ENCODE peak calls at places on chromosomes 12 and 14, in eight cellular contexts. E is mesendoderm, Y is WERI-Rb-1, Z is ovary, I is mammary epithelial cell, L is SK-N-SH, G is brain microvascular endothelial cell, F is A549. U is an unnamed sample.

GRCh38 chr12:122072031-122072970 is 6.3 kb upstream of the MLXIP start:
- DNase-seq in G (peak), Y (no peak), I (peak), E (peak), F (peak), L (peak), Z (peak), U (no peak)

GRCh38 chr12:18141583-18141982 is 51.6 kb upstream of the RERGL start:
- DNase-seq in Z (no peak), I (peak), F (no peak), L (no peak), G (peak), E (no peak), Y (no peak), U (no peak)

GRCh38 chr12:13342971-13343370 is 146.4 kb downstream of the EMP1 start:
- DNase-seq in Y (no peak), E (no peak), Z (no peak), L (no peak), I (peak), F (no peak), G (no peak), U (no peak)

GRCh38 chr12:55697686-55698085 is 10.0 kb downstream of the ITGA7 start:
- DNase-seq in Y (no peak), Z (no peak), I (no peak), G (no peak), E (no peak), L (no peak), F (no peak), U (no peak)

GRCh38 chr14:92928258-92928629 is 5.3 kb downstream of the CHGA start:
- DNase-seq in Z (no peak), G (no peak), I (peak), L (no peak), E (no peak), F (no peak), Y (no peak), U (no peak)

GRCh38 chr14:104979758-104980591 is 1.8 kb upstream of the AHNAK2 start:
- DNase-seq in F (no peak), Z (peak), I (peak), Y (no peak), L (peak), G (no peak), E (no peak), U (no peak)

GRCh38 chr12:13680916-13681315 is 300.5 kb downstream of the GRIN2B start:
- DNase-seq in E (no peak), Z (no peak), F (no peak), Y (no peak), I (no peak), G (no peak), L (no peak), U (no peak)

GRCh38 chr12:47787596-47788319 is 14.7 kb downstream of the SLC48A1 start:
- DNase-seq in Y (no peak), F (no peak), Z (no peak), G (no peak), E (no peak), I (no peak), L (no peak), U (no peak)

GRCh38 chr14:57865450-57866198 is at the start of gene SLC35F4:
- DNase-seq in Y (peak), Z (peak), E (peak), F (peak), I (peak), G (no peak), L (peak), U (no peak)

GRCh38 chr12:49937639-49938300 is 12.8 kb upstream of the AQP2 start:
- DNase-seq in L (no peak), F (no peak), Y (no peak), Z (no peak), I (peak), G (no peak), E (no peak), U (no peak)

GRCh38 chr12:83092101-83092500 is 405.4 kb downstream of the TMTC2 start:
- DNase-seq in E (peak), Z (no peak), F (no peak), I (no peak), Y (no peak), G (no peak), L (no peak), U (no peak)

GRCh38 chr14:52402812-52403526 is 88.9 kb downstream of the PTGER2 start:
- DNase-seq in E (no peak), L (no peak), I (peak), G (peak), F (no peak), Y (no peak), Z (no peak), U (no peak)

GRCh38 chr14:52241102-52241793 is 26.2 kb upstream of the PTGDR start:
- DNase-seq in F (no peak), G (peak), L (no peak), E (no peak), Z (no peak), Y (no peak), I (peak), U (no peak)

GRCh38 chr12:126397071-126397571 is 1331.9 kb downstream of the AACS start:
- DNase-seq in Y (no peak), L (no peak), F (no peak), I (no peak), E (no peak), G (no peak), Z (no peak), U (no peak)

GRCh38 chr14:41605550-41606248 is 977 bp upstream of the LRFN5 start:
- DNase-seq in F (no peak), G (no peak), Y (no peak), E (peak), I (no peak), L (no peak), Z (peak), U (no peak)

GRCh38 chr12:55692631-55693322 is 14.9 kb downstream of the ITGA7 start:
- DNase-seq in I (no peak), E (no peak), F (no peak), L (no peak), Y (no peak), G (no peak), Z (no peak), U (no peak)

GRCh38 chr12:51820721-51821422 is 27.6 kb downstream of the FIGNL2 start:
- DNase-seq in F (peak), Z (peak), G (no peak), Y (no peak), L (peak), I (no peak), E (peak), U (peak)

GRCh38 chr12:127966331-127966730 is 300.6 kb upstream of the TMEM132C start:
- DNase-seq in E (no peak), L (no peak), G (no peak), I (no peak), Z (no peak), F (no peak), Y (no peak), U (no peak)

GRCh38 chr12:23857201-23857600 is 92.3 kb downstream of the SOX5 start:
- DNase-seq in Z (no peak), Y (no peak), G (no peak), F (no peak), I (no peak), L (no peak), E (no peak), U (no peak)

GRCh38 chr12:68538722-68539614 is 71.7 kb upstream of the RAP1B start:
- DNase-seq in Z (peak), F (no peak), I (no peak), Y (no peak), E (peak), G (peak), L (no peak), U (peak)

DNA sequence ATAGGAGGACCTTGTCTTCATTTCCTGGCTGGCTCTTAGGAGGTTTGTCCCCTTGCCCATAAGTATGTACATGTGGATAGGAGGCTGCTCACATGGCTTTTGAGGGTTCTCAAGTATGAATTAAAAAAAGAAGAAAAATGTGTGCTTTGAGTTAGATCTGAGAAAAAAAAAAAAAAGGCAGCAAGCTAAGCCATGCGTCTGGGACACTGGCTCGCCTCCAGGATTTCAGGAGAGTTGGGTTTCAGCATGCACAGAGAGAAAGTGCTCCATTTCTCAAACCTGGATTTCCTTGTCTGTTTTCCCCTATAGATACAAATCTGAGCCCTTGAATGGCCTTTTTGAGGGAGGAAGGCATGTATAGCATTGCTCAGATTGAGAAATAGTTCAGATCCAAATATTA is 3.0 kb upstream of the MEG3 start:
- DNase-seq in L (no peak), Z (no peak), I (no peak), F (no peak), Y (no peak), E (no peak), G (no peak), U (no peak)
- H3K27ac ChIP-seq in L (peak), Z (no peak), I (no peak), F (no peak), Y (no peak), E (no peak), G (no peak), U (peak)

GRCh38 chr14:73995977-73996378 is 23.1 kb downstream of the ENTPD5 start:
- DNase-seq in Y (no peak), F (no peak), L (no peak), Z (no peak), E (no peak), I (no peak), G (no peak), U (no peak)
- H3K27ac ChIP-seq in Y (no peak), F (no peak), L (no peak), Z (no peak), E (no peak), I (no peak), G (no peak), U (no peak)

DNA sequence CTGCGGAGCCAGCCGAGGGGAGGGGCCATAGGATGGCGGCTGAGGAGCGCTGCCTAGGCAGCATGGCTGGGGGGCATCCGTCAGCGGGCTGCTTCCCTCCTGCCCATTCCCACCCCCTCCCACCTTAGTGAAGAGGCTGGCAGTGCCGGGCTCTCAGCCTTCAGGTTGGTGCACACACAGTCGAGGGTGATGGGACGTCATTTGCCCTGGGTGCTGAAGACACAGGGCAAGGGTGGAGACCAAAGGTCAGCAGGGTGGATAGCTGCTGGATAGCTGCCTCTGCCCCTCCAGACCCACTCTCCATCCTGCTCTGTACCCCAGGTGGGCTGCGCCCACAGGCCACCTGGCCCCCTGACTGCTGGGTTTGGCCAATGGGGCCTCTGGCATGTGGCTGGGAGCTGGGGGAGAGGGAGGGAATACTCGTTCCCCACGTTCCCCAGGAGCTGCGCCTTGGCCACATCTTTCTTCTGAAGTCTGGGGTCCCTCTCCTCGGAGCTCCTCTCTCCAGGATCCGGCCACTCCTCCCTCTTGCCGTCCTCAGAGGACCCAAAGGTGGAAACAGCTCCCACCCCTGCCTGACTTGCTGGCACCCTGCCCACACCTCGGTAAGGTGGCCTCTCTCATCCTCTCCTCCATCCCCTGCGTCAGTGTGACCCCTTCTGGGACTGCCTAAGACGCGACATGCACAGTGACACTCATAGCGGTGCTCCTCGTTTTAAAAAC is 11.2 kb upstream of the CDC42BPB start:
- DNase-seq in Y (no peak), F (no peak), G (no peak), E (no peak), L (no peak), I (no peak), Z (no peak), U (no peak)
- H3K27ac ChIP-seq in Y (no peak), F (peak), G (no peak), E (no peak), L (no peak), I (no peak), Z (no peak), U (no peak)

DNA sequence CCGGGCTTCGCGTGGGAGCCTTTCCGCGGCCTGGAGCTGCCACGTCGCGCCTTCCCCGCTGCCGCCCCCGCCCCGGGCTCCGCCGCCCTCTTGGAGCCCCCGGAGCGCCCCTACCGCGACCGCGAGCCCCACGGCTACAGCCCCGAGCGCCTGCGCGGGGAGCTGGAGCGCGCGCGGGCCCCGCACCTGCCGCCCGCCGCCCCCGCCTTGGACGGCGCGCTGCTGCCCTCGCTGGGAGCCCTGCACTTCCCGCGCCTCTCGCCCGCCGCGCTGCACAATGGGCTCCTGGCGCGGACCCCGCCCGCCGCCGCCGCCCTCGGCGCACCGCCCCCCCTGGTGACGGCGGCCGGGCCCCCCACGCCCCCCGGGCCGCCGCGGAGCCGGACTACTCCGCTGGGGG is 27.1 kb downstream of the LRCOL1 start:
- DNase-seq in F (no peak), I (no peak), E (no peak), G (no peak), L (no peak), Z (no peak), Y (no peak), U (no peak)
- H3K27ac ChIP-seq in F (no peak), I (no peak), E (no peak), G (no peak), L (no peak), Z (peak), Y (no peak), U (no peak)